ENCODE peak calls at places on chromosomes 1 and 21, in eight cellular contexts. D, N, P, L, A, M, F and I are unnamed samples.

GRCh38 chr1:185352067-185352466 is 35.0 kb upstream of the IVNS1ABP start:
- DNase-seq in F (peak; percentile 75), M (no peak), D (no peak), L (no peak), N (no peak), P (no peak), A (peak; percentile 4), I (no peak)

GRCh38 chr1:226626577-226626956 is 78.0 kb downstream of the STUM start:
- DNase-seq in F (peak; percentile 61), P (peak; percentile 77), L (peak; percentile 62), M (no peak), D (peak; percentile 82), A (peak; percentile 63), N (no peak), I (peak; percentile 19)

GRCh38 chr1:36614571-36614970 is 131.9 kb upstream of the CSF3R start:
- DNase-seq in P (no peak), A (no peak), N (no peak), L (no peak), M (no peak), D (no peak), F (no peak), I (no peak)

GRCh38 chr1:161115132-161115711 is 2.6 kb downstream of the PFDN2 start:
- DNase-seq in F (peak; percentile 93), P (no peak), L (no peak), M (peak; percentile 98), A (peak; percentile 94), D (no peak), N (no peak), I (peak; percentile 68)

GRCh38 chr21:14712121-14712520 is 166.0 kb upstream of the SAMSN1 start:
- DNase-seq in L (no peak), D (no peak), A (peak; percentile 18), N (no peak), M (no peak), F (peak; percentile 63), P (no peak), I (no peak)

GRCh38 chr1:7402548-7402850 is 368.6 kb upstream of the VAMP3 start:
- DNase-seq in M (no peak), P (no peak), F (no peak), N (no peak), D (no peak), A (no peak), L (no peak), I (no peak)

GRCh38 chr1:245234217-245235120 is 79.7 kb downstream of the KIF26B start:
- DNase-seq in L (no peak), A (peak; percentile 38), M (no peak), N (no peak), D (no peak), F (peak; percentile 1), P (no peak), I (no peak)

GRCh38 chr1:239814306-239814881 is 277.3 kb upstream of the FMN2 start:
- DNase-seq in M (peak; percentile 85), D (no peak), P (no peak), A (peak; percentile 75), N (peak; percentile 33), F (peak; percentile 52), L (peak; percentile 53), I (peak; percentile 69)

GRCh38 chr1:46615088-46615487 is 1.5 kb downstream of the MOB3C start:
- DNase-seq in L (no peak), M (no peak), A (no peak), D (no peak), P (no peak), N (no peak), F (no peak), I (no peak)

GRCh38 chr1:235783148-235783776 is 83.4 kb downstream of the LYST start:
- DNase-seq in M (peak; percentile 43), L (no peak), F (peak; percentile 16), P (peak; percentile 47), N (peak; percentile 24), A (peak; percentile 43), D (no peak), I (peak; percentile 68)

GRCh38 chr1:217343907-217344306 is 287.0 kb downstream of the GPATCH2 start:
- DNase-seq in M (no peak), L (no peak), D (no peak), A (no peak), N (no peak), P (no peak), F (no peak), I (no peak)

GRCh38 chr1:43452789-43453441 is 816 bp downstream of the HYI start:
- DNase-seq in P (no peak), D (no peak), L (no peak), M (peak; percentile 51), F (no peak), N (no peak), A (peak; percentile 77), I (peak; percentile 18)

GRCh38 chr1:20530261-20530660 is 22.1 kb upstream of the FAM43B start:
- DNase-seq in L (no peak), F (no peak), M (no peak), P (no peak), A (no peak), D (no peak), N (no peak), I (no peak)